ENCODE peak calls at places on chromosomes 5 and 9, in five cellular contexts. E, P, L, G and N are unnamed samples.

GRCh38 chr9:38619556-38620447 is 594 bp downstream of the ANKRD18A start:
- DNase-seq in E (peak), P (no peak), L (no peak), G (peak), N (no peak)

GRCh38 chr5:171838066-171838465 is 52.4 kb downstream of the SMIM23 start:
- DNase-seq in E (no peak), P (no peak), L (no peak), G (no peak), N (no peak)

GRCh38 chr5:53100606-53101005 is 9.0 kb downstream of the MOCS2 start:
- DNase-seq in E (no peak), P (no peak), L (peak), G (no peak), N (no peak)

GRCh38 chr5:93604119-93604963 is 21.3 kb downstream of the NR2F1 start:
- DNase-seq in E (no peak), P (no peak), L (peak), G (no peak), N (no peak)

GRCh38 chr5:32831630-32832029 is 120.5 kb downstream of the NPR3 start:
- DNase-seq in E (no peak), P (no peak), L (peak), G (no peak), N (no peak)

GRCh38 chr5:111975133-111975532 is 218.1 kb upstream of the NREP start:
- DNase-seq in E (no peak), P (no peak), L (no peak), G (no peak), N (no peak)

GRCh38 chr5:7047862-7048261 is 334.6 kb downstream of the TENT4A start:
- DNase-seq in E (peak), P (no peak), L (no peak), G (no peak), N (no peak)

GRCh38 chr9:108105885-108106284 is 616.3 kb upstream of the KLF4 start:
- DNase-seq in E (no peak), P (no peak), L (no peak), G (no peak), N (no peak)

GRCh38 chr5:172213126-172213525 is 19.2 kb downstream of the EFCAB9 start:
- DNase-seq in E (no peak), P (no peak), L (no peak), G (no peak), N (no peak)

GRCh38 chr5:1761453-1761755 is 38.2 kb downstream of the MRPL36 start:
- DNase-seq in E (no peak), P (no peak), L (no peak), G (no peak), N (no peak)

GRCh38 chr9:136129176-136129575 is 10.5 kb upstream of the TMEM250 start:
- DNase-seq in E (no peak), P (no peak), L (no peak), G (no peak), N (no peak)

GRCh38 chr5:142747034-142747433 is 23.1 kb upstream of the ARHGAP26 start:
- DNase-seq in E (no peak), P (no peak), L (peak), G (no peak), N (no peak)

GRCh38 chr9:136009516-136009915 is 48.3 kb upstream of the UBAC1 start:
- DNase-seq in E (no peak), P (no peak), L (no peak), G (no peak), N (no peak)

GRCh38 chr9:1978941-1979340 is 36.2 kb upstream of the SMARCA2 start:
- DNase-seq in E (peak), P (no peak), L (peak), G (no peak), N (peak)

GRCh38 chr9:2764371-2764770 is 47.1 kb downstream of the KCNV2 start:
- DNase-seq in E (no peak), P (no peak), L (peak), G (no peak), N (no peak)

GRCh38 chr9:112348993-112349333 is 15.5 kb upstream of the PTBP3 start:
- DNase-seq in E (no peak), P (no peak), L (no peak), G (no peak), N (no peak)

GRCh38 chr9:84297162-84297821 is 43.3 kb downstream of the SLC28A3 start:
- DNase-seq in E (no peak), P (no peak), L (peak), G (no peak), N (no peak)

GRCh38 chr9:107158321-107158720 is 124.8 kb upstream of the RAD23B start:
- DNase-seq in E (peak), P (no peak), L (peak), G (peak), N (no peak)

GRCh38 chr5:109161914-109162683 is 247.7 kb downstream of the PJA2 start:
- DNase-seq in E (no peak), P (no peak), L (peak), G (no peak), N (no peak)

GRCh38 chr5:55324815-55325418 is 17.1 kb downstream of the MTREX start:
- DNase-seq in E (peak), P (no peak), L (peak), G (no peak), N (no peak)

GRCh38 chr9:115164511-115164974 is 46.6 kb upstream of the TNC start:
- DNase-seq in E (peak), P (no peak), L (peak), G (peak), N (no peak)

GRCh38 chr5:114782869-114783268 is 386.8 kb downstream of the TRIM36 start:
- DNase-seq in E (no peak), P (no peak), L (no peak), G (no peak), N (no peak)

GRCh38 chr9:17614929-17615328 is 36.1 kb downstream of the SH3GL2 start:
- DNase-seq in E (no peak), P (no peak), L (peak), G (no peak), N (no peak)

GRCh38 chr9:112041536-112042243 is 133.4 kb downstream of the SUSD1 start:
- DNase-seq in E (peak), P (no peak), L (peak), G (peak), N (no peak)

GRCh38 chr5:100776244-100776643 is 126.8 kb downstream of the ST8SIA4 start:
- DNase-seq in E (no peak), P (no peak), L (peak), G (no peak), N (no peak)

GRCh38 chr9:114037961-114038723 is 40.0 kb downstream of the AMBP start:
- DNase-seq in E (no peak), P (no peak), L (no peak), G (no peak), N (peak)

GRCh38 chr5:149680810-149681221 is 49.3 kb upstream of the PPARGC1B start:
- DNase-seq in E (no peak), P (no peak), L (no peak), G (no peak), N (no peak)

GRCh38 chr9:126152622-126153362 is 173.8 kb upstream of the MVB12B start:
- DNase-seq in E (no peak), P (no peak), L (no peak), G (no peak), N (no peak)

DNA sequence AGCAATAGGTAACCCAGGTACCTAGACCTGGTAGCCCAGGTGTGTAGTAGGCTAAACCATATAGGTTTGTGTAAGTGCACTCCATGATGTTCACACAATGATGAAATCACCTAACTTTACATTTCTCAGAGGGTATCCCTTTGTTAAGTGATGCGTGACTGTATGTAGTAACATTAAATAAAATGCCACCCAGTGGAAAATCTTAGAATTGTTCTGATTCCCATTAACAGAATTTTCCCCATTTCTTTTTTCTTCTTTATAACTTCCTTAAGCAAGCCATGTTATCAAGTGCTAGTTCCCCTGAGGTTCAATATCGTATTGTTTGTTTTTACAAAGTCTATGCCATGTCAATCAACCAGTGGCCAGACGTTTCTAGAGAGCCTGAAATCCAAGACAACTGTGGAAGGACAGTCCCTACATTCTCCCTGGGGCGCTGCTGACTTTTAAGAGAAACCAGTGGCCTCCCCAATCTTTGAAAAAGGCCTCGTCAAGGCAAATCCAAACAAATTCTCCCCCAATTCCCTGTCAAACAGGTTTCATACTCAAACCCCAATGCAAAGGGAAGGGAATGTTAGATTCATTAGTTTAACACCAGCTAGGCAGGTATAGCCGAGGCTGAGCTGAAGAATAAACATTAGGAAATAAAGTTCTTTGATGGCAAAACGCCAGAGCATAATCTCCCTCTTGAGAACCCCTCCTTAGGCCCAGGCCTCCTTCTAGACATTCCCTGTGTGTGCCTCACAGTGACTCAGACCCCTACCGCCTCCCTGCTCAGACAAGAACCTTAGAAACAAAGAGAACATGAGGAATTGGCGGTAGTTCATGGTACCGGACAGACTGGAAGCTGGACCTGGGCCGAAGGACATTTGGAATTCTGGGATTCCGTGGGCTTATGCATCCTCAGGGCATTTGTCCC is 198.7 kb downstream of the GNA14 start:
- DNase-seq in E (peak), P (no peak), L (peak), G (peak), N (no peak)
- TF ChIP-seq CTCF in E (peak), P (no peak), L (no peak), G (no peak), N (no peak)

GRCh38 chr5:96720408-96720807 is 58.2 kb downstream of the CAST start:
- DNase-seq in E (no peak), P (no peak), L (no peak), G (no peak), N (no peak)
- TF ChIP-seq CTCF in E (no peak), P (no peak), L (no peak), G (peak), N (no peak)

GRCh38 chr5:125061726-125062125 is 315.3 kb upstream of the ZNF608 start:
- DNase-seq in E (no peak), P (no peak), L (no peak), G (no peak), N (no peak)

GRCh38 chr5:125065736-125066135 is 319.3 kb upstream of the ZNF608 start:
- DNase-seq in E (no peak), P (no peak), L (no peak), G (no peak), N (no peak)

GRCh38 chr5:125064610-125065009 is 318.2 kb upstream of the ZNF608 start:
- DNase-seq in E (no peak), P (no peak), L (no peak), G (no peak), N (no peak)

GRCh38 chr5:125059255-125060050 is 313.0 kb upstream of the ZNF608 start:
- DNase-seq in E (peak), P (no peak), L (peak), G (no peak), N (no peak)

GRCh38 chr5:125065114-125065513 is 318.7 kb upstream of the ZNF608 start:
- DNase-seq in E (no peak), P (no peak), L (no peak), G (no peak), N (no peak)
- TF ChIP-seq CTCF in E (no peak), P (no peak), L (no peak), G (no peak), N (no peak)

DNA sequence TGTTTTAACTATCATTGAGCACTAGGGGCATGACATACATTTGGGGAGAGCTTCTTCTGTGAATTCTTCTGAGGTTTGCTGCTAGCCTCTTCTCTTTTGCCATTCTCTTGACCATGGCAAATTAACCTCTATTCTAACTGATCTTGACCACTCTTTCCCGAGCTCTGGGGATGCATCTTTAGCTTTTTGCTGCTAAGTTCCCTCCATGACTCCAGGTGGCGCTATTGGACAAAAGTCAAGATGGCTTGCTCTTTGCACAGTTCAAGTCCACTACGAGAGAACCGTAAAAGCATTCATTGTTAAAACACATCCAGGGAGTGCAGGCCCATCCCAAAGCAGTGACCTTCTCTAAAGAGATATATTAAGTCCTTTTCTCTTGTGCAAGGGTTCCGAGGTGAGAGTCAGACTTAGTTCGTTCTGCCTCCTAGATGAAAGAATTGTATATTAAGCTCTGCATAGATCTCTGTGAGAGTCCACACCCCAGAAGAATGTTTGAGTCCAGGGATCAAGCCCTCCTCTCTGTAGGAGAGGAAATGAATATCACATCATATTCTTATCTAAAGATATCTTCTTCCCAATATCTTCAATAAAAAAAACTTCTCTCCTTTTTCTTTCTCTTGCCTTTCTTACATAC is 1152.9 kb upstream of the CDH6 start:
- DNase-seq in E (peak), P (no peak), L (peak), G (peak), N (no peak)
- TF ChIP-seq CTCF in E (peak), P (no peak), L (peak), G (peak), N (peak)

GRCh38 chr5:164597293-164597900 is 1092.0 kb downstream of the MAT2B start:
- DNase-seq in E (peak), P (no peak), L (no peak), G (peak), N (no peak)
- TF ChIP-seq CTCF in E (peak), P (no peak), L (no peak), G (no peak), N (no peak)

DNA sequence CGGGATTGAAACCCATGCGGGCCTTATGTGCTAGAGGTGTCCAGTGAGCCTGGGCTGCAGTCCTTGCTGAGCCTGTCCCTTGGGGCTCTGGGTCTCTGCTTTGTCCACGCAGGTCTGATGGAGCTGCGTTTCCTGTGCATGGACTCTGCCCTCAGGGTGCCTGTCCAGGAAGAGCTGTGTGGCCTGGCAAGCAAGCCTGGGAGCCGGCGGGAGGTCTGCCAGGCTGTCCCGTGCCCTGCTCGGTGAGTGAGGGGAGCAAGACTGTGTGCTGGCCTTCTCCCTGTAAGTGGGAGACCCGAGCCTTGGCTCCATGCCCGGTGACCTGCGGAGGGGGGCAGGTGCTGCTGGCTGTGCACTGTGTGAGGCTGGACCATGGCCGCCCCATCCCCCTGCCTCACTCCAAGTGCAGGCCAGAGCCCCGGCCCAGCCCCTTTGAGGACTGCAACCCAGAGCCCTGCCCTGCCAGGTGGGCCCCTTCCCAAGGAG is 11.2 kb upstream of the CACFD1 start:
- DNase-seq in E (no peak), P (no peak), L (no peak), G (no peak), N (no peak)
- TF ChIP-seq CTCF in E (no peak), P (no peak), L (no peak), G (no peak), N (no peak)